ENCODE peak calls at places on chromosomes 4 and X, in four cellular contexts. One of them, this sample, is unnamed.
A peak's percentile ranks its signal among the peaks of the same experiment; 100 is the strongest.

GRCh38 chr4:8385611-8386010 is 54.9 kb downstream of the ACOX3 start:
- DNase-seq in NCI-H1092 treated with DMSO at 0.1 percent for 48 hours: no peak
- DNase-seq in HFFc6: no peak
- DNase-seq in activated CD4-positive, alpha-beta T cell treated with anti-CD3 and anti-CD28 coated beads for 4 hours: no peak
- DNase-seq in this sample: no peak

GRCh38 chrX:22247169-22247568 is 25.5 kb upstream of the CBLL2 start:
- DNase-seq in activated CD4-positive, alpha-beta T cell treated with anti-CD3 and anti-CD28 coated beads for 4 hours: no peak
- DNase-seq in NCI-H1092 treated with DMSO at 0.1 percent for 48 hours: no peak
- DNase-seq in HFFc6: peak; percentile 35
- DNase-seq in this sample: no peak

GRCh38 chrX:25427873-25428555 is 412.2 kb upstream of the ARX start:
- DNase-seq in NCI-H1092 treated with DMSO at 0.1 percent for 48 hours: no peak
- DNase-seq in HFFc6: no peak
- DNase-seq in activated CD4-positive, alpha-beta T cell treated with anti-CD3 and anti-CD28 coated beads for 4 hours: no peak
- DNase-seq in this sample: no peak

GRCh38 chr4:97950836-97951235 is 192.4 kb downstream of the STPG2 start:
- DNase-seq in HFFc6: no peak
- DNase-seq in activated CD4-positive, alpha-beta T cell treated with anti-CD3 and anti-CD28 coated beads for 4 hours: no peak
- DNase-seq in NCI-H1092 treated with DMSO at 0.1 percent for 48 hours: no peak
- DNase-seq in this sample: no peak

GRCh38 chrX:113384628-113385027 is 544.0 kb upstream of the AMOT start:
- DNase-seq in activated CD4-positive, alpha-beta T cell treated with anti-CD3 and anti-CD28 coated beads for 4 hours: no peak
- DNase-seq in NCI-H1092 treated with DMSO at 0.1 percent for 48 hours: no peak
- DNase-seq in HFFc6: peak; percentile 34
- DNase-seq in this sample: no peak

GRCh38 chr4:112185740-112186670 is 40.8 kb downstream of the FAM241A start:
- DNase-seq in HFFc6: no peak
- DNase-seq in NCI-H1092 treated with DMSO at 0.1 percent for 48 hours: no peak
- DNase-seq in activated CD4-positive, alpha-beta T cell treated with anti-CD3 and anti-CD28 coated beads for 4 hours: no peak
- DNase-seq in this sample: no peak

GRCh38 chrX:24148535-24149345 is 789 bp upstream of the ZFX start:
- DNase-seq in NCI-H1092 treated with DMSO at 0.1 percent for 48 hours: peak; percentile 34
- DNase-seq in HFFc6: peak; percentile 51
- DNase-seq in activated CD4-positive, alpha-beta T cell treated with anti-CD3 and anti-CD28 coated beads for 4 hours: no peak
- DNase-seq in this sample: no peak

GRCh38 chrX:31063114-31063513 is 8.7 kb downstream of the FTHL17 start:
- DNase-seq in activated CD4-positive, alpha-beta T cell treated with anti-CD3 and anti-CD28 coated beads for 4 hours: no peak
- DNase-seq in HFFc6: no peak
- DNase-seq in NCI-H1092 treated with DMSO at 0.1 percent for 48 hours: no peak
- DNase-seq in this sample: no peak

GRCh38 chrX:107766470-107767140 is 9.0 kb downstream of the TSC22D3 start:
- DNase-seq in activated CD4-positive, alpha-beta T cell treated with anti-CD3 and anti-CD28 coated beads for 4 hours: no peak
- DNase-seq in HFFc6: peak; percentile 17
- DNase-seq in NCI-H1092 treated with DMSO at 0.1 percent for 48 hours: no peak
- DNase-seq in this sample: no peak

GRCh38 chrX:13120017-13120416 is 75.6 kb upstream of the FAM9C start:
- DNase-seq in NCI-H1092 treated with DMSO at 0.1 percent for 48 hours: no peak
- DNase-seq in HFFc6: no peak
- DNase-seq in activated CD4-positive, alpha-beta T cell treated with anti-CD3 and anti-CD28 coated beads for 4 hours: no peak
- DNase-seq in this sample: no peak